ENCODE peak calls at places on chromosome 1, in six cellular contexts. U is stimulated activated CD8-positive, alpha-beta memory T cell treated with anti-CD3 and anti-CD28 coated beads, Interleukin-4, amount 100 ng/mL, for 24 hours; Z is NCI-H1417; V is NCI-H1105; N is NCI-H2029; F is right cardiac atrium. R is an unnamed sample.

GRCh38 chr1:84686203-84686602 is 4.1 kb downstream of the SSX2IP start:
- DNase-seq in Z (no peak), U (no peak), N (no peak), V (no peak), F (no peak), R (no peak)

GRCh38 chr1:228723287-228723686 is 12.0 kb upstream of the RHOU start:
- DNase-seq in Z (no peak), U (no peak), F (no peak), N (no peak), V (no peak), R (no peak)

GRCh38 chr1:162197615-162198497 is 128.4 kb downstream of the NOS1AP start:
- DNase-seq in F (no peak), U (no peak), N (no peak), Z (no peak), V (no peak), R (no peak)

GRCh38 chr1:59674605-59675004 is 140.1 kb upstream of the HOOK1 start:
- DNase-seq in U (no peak), N (peak), Z (no peak), V (no peak), F (no peak), R (no peak)

GRCh38 chr1:47594627-47595026 is 156.8 kb downstream of the FOXD2 start:
- DNase-seq in N (no peak), U (no peak), V (no peak), F (no peak), Z (no peak), R (no peak)

GRCh38 chr1:234870582-234870981 is 258.1 kb downstream of the TOMM20 start:
- DNase-seq in F (no peak), U (no peak), Z (no peak), N (no peak), V (no peak), R (no peak)

GRCh38 chr1:226723640-226724532 is 15.2 kb downstream of the ITPKB start:
- DNase-seq in F (peak), U (no peak), Z (peak), N (no peak), V (peak), R (no peak)

GRCh38 chr1:40041466-40041838 is 923 bp downstream of the CAP1 start:
- DNase-seq in U (no peak), F (no peak), V (no peak), Z (no peak), N (no peak), R (no peak)

GRCh38 chr1:112935474-112936289 is 20.3 kb downstream of the SLC16A1 start:
- DNase-seq in V (no peak), Z (no peak), U (no peak), N (no peak), F (no peak), R (no peak)

GRCh38 chr1:182101415-182102041 is 40.0 kb upstream of the ZNF648 start:
- DNase-seq in Z (no peak), F (no peak), U (no peak), V (no peak), N (no peak), R (peak)

GRCh38 chr1:25799758-25800537 is at the start of gene SELENON:
- DNase-seq in V (peak), N (peak), F (peak), U (no peak), Z (peak), R (peak)

GRCh38 chr1:236395780-236396664 is 1.9 kb downstream of the EDARADD start:
- DNase-seq in U (no peak), Z (no peak), N (no peak), V (no peak), F (peak), R (no peak)

GRCh38 chr1:71307451-71307850 is 226.6 kb upstream of the ZRANB2 start:
- DNase-seq in N (no peak), U (no peak), Z (no peak), V (no peak), F (no peak), R (no peak)

GRCh38 chr1:78536427-78536826 is 45.7 kb downstream of the PTGFR start:
- DNase-seq in U (no peak), F (no peak), V (no peak), N (no peak), Z (no peak), R (no peak)

GRCh38 chr1:214943054-214943453 is 139.5 kb upstream of the KCNK2 start:
- DNase-seq in V (no peak), F (no peak), Z (no peak), U (no peak), N (no peak), R (no peak)

GRCh38 chr1:12174789-12175455 is 8.1 kb downstream of the TNFRSF1B start:
- DNase-seq in F (peak), N (no peak), Z (no peak), V (no peak), U (no peak), R (peak)

GRCh38 chr1:111402083-111402482 is 25.5 kb downstream of the OVGP1 start:
- DNase-seq in F (no peak), N (no peak), Z (no peak), V (no peak), U (no peak), R (no peak)

GRCh38 chr1:26290061-26290415 is 10.2 kb downstream of the SH3BGRL3 start:
- DNase-seq in N (no peak), F (no peak), U (no peak), V (no peak), Z (no peak), R (no peak)